ENCODE peak calls at places on chromosome 4, in ten cellular contexts. L, O, A, X, Z, Q, V, F, P and B are unnamed samples.
A peak's percentile ranks its signal among the peaks of the same experiment; 100 is the strongest.

GRCh38 chr4:127446309-127446708 is 186.4 kb upstream of the INTU start:
- DNase-seq in V (no peak), A (no peak), X (no peak), F (peak; percentile 2), Q (no peak), Z (no peak), L (no peak), O (peak; percentile 4), P (no peak), B (no peak)

GRCh38 chr4:174869334-174869733 is 40.3 kb upstream of the GLRA3 start:
- DNase-seq in Q (no peak), P (no peak), F (no peak), A (no peak), X (no peak), L (no peak), Z (no peak), V (no peak), O (no peak), B (no peak)

GRCh38 chr4:88356771-88357170 is 21.9 kb upstream of the HERC6 start:
- DNase-seq in Z (no peak), F (peak; percentile 25), X (no peak), P (no peak), O (peak; percentile 13), V (no peak), Q (no peak), A (no peak), L (no peak), B (no peak)

GRCh38 chr4:128823025-128823661 is 13.6 kb downstream of the JADE1 start:
- DNase-seq in P (no peak), X (no peak), Z (no peak), Q (peak; percentile 96), F (peak; percentile 95), V (no peak), L (no peak), A (no peak), O (peak; percentile 97), B (peak; percentile 98)

GRCh38 chr4:39061450-39061849 is 582 bp upstream of the KLHL5 start:
- DNase-seq in A (no peak), Q (no peak), O (no peak), V (no peak), F (peak; percentile 10), X (no peak), P (no peak), Z (no peak), L (no peak), B (no peak)

GRCh38 chr4:104677122-104677521 is 182.4 kb upstream of the CXXC4 start:
- DNase-seq in O (no peak), X (no peak), V (peak; percentile 36), F (no peak), Q (peak; percentile 21), P (no peak), L (no peak), A (peak; percentile 51), Z (no peak), B (no peak)

GRCh38 chr4:87192155-87192919 is 28.1 kb downstream of the KLHL8 start:
- DNase-seq in Z (no peak), A (no peak), L (no peak), O (peak; percentile 40), V (no peak), X (no peak), F (peak; percentile 8), P (no peak), Q (peak; percentile 40), B (no peak)

GRCh38 chr4:21013501-21013900 is 313.2 kb downstream of the PACRGL start:
- DNase-seq in P (no peak), L (no peak), Z (no peak), F (no peak), Q (no peak), V (no peak), X (no peak), A (no peak), O (no peak), B (no peak)

GRCh38 chr4:119946359-119946758 is 120.3 kb downstream of the MAD2L1 start:
- DNase-seq in V (peak; percentile 59), P (no peak), F (no peak), L (no peak), Z (no peak), A (no peak), Q (no peak), O (no peak), X (no peak), B (peak; percentile 39)

GRCh38 chr4:106587558-106587957 is 219.0 kb upstream of the GIMD1 start:
- DNase-seq in V (peak; percentile 39), X (no peak), L (no peak), A (no peak), Z (no peak), Q (peak; percentile 83), O (peak; percentile 89), P (no peak), F (peak; percentile 86), B (peak; percentile 67)

GRCh38 chr4:142961866-142962265 is 115.8 kb upstream of the INPP4B start:
- DNase-seq in L (no peak), V (no peak), Z (no peak), F (no peak), P (no peak), X (no peak), Q (no peak), A (no peak), O (peak; percentile 6), B (no peak)

GRCh38 chr4:126268106-126268505 is 953.4 kb downstream of the FAT4 start:
- DNase-seq in F (peak; percentile 61), Q (no peak), P (no peak), O (peak; percentile 69), A (no peak), L (no peak), Z (no peak), V (no peak), X (no peak), B (peak; percentile 73)

GRCh38 chr4:51842167-51842553 is 793 bp upstream of the DCUN1D4 start:
- DNase-seq in L (no peak), O (peak; percentile 25), A (no peak), Q (no peak), P (no peak), F (peak; percentile 57), Z (no peak), V (no peak), X (no peak), B (peak; percentile 25)

GRCh38 chr4:141011799-141012377 is 121.4 kb downstream of the RNF150 start:
- DNase-seq in X (no peak), O (peak; percentile 12), Z (peak; percentile 14), Q (no peak), P (no peak), V (no peak), F (no peak), A (no peak), L (no peak), B (no peak)

GRCh38 chr4:8773124-8773931 is 98.3 kb downstream of the HMX1 start:
- DNase-seq in L (no peak), O (no peak), P (peak; percentile 35), Q (no peak), Z (no peak), F (no peak), A (no peak), V (no peak), X (no peak), B (no peak)

GRCh38 chr4:68734095-68734494 is 63.6 kb upstream of the UGT2B15 start:
- DNase-seq in O (no peak), A (no peak), L (no peak), F (no peak), Q (no peak), X (no peak), V (no peak), Z (no peak), P (no peak), B (no peak)

GRCh38 chr4:55838952-55839351 is 14.5 kb upstream of the EXOC1 start:
- DNase-seq in Z (no peak), O (no peak), L (no peak), Q (no peak), F (no peak), A (no peak), P (no peak), X (no peak), V (no peak), B (no peak)

GRCh38 chr4:150318527-150318926 is 240.3 kb downstream of the DCLK2 start:
- DNase-seq in Z (no peak), F (no peak), O (no peak), A (no peak), X (no peak), Q (no peak), P (no peak), V (no peak), L (no peak), B (no peak)

GRCh38 chr4:125741825-125742452 is 427.2 kb downstream of the FAT4 start:
- DNase-seq in A (no peak), O (peak; percentile 35), L (no peak), P (no peak), Z (no peak), Q (peak; percentile 21), F (peak; percentile 65), V (no peak), X (no peak), B (peak; percentile 43)

GRCh38 chr4:137608085-137608484 is 75.8 kb upstream of the PCDH18 start:
- DNase-seq in Q (no peak), Z (no peak), A (no peak), L (no peak), F (no peak), P (no peak), O (peak; percentile 25), V (no peak), X (no peak), B (no peak)

GRCh38 chr4:40190880-40191815 is 5.7 kb upstream of the RHOH start:
- DNase-seq in F (no peak), L (no peak), X (no peak), Z (no peak), P (no peak), A (peak; percentile 54), V (peak; percentile 54), O (no peak), Q (no peak), B (no peak)

GRCh38 chr4:39713691-39714090 is 15.8 kb downstream of the UBE2K start:
- DNase-seq in V (no peak), L (no peak), F (peak; percentile 71), O (peak; percentile 73), P (no peak), A (no peak), X (no peak), Q (no peak), Z (no peak), B (peak; percentile 78)

GRCh38 chr4:163748474-163748873 is 254.0 kb downstream of the TMA16 start:
- DNase-seq in Q (no peak), Z (no peak), X (no peak), P (no peak), L (no peak), F (peak; percentile 2), A (no peak), O (no peak), V (peak; percentile 92), B (peak; percentile 25)

GRCh38 chr4:48939785-48940184 is 33.2 kb upstream of the OCIAD2 start:
- DNase-seq in Q (peak; percentile 93), P (no peak), X (peak; percentile 5), O (peak; percentile 71), V (no peak), Z (no peak), L (no peak), F (peak; percentile 83), A (no peak), B (peak; percentile 82)

GRCh38 chr4:79597266-79597665 is 189.2 kb upstream of the GK2 start:
- DNase-seq in O (peak; percentile 26), V (no peak), P (no peak), F (peak; percentile 27), Q (peak; percentile 66), A (no peak), Z (no peak), X (no peak), L (no peak), B (peak; percentile 31)

GRCh38 chr4:173871643-173872042 is 341.6 kb upstream of the HAND2 start:
- DNase-seq in V (no peak), L (no peak), P (no peak), A (no peak), Z (no peak), F (no peak), Q (no peak), O (no peak), X (no peak), B (no peak)

GRCh38 chr4:173301518-173302201 is 32.5 kb downstream of the HMGB2 start:
- DNase-seq in O (peak; percentile 35), P (no peak), X (no peak), V (no peak), A (no peak), L (no peak), Z (no peak), F (peak; percentile 40), Q (peak; percentile 48), B (peak; percentile 66)

GRCh38 chr4:112266823-112267222 is 18.9 kb downstream of the TIFA start:
- DNase-seq in Q (peak; percentile 9), P (no peak), A (no peak), Z (no peak), V (no peak), O (peak; percentile 33), F (peak; percentile 71), X (no peak), L (no peak), B (peak; percentile 52)